ENCODE peak calls at places on chromosomes 5 and 9, in seven cellular contexts. E, Z, Q, U, R, F and C are unnamed samples. For H3K4me1, the result is how much of the 10 kb centered on the place peaks cover.

GRCh38 chr5:33781286-33781685 is 110.5 kb downstream of the ADAMTS12 start:
- DNase-seq in E (peak), Z (no peak), Q (no peak), U (no peak), R (no peak), F (no peak), C (no peak)

GRCh38 chr5:160905285-160905684 is 53.3 kb upstream of the ATP10B start:
- DNase-seq in E (peak), Z (no peak), Q (no peak), U (no peak), R (no peak), F (no peak), C (no peak)

GRCh38 chr5:147446528-147446927 is 63.3 kb downstream of the DPYSL3 start:
- DNase-seq in E (no peak), Z (no peak), Q (no peak), U (no peak), R (no peak), F (no peak), C (no peak)

GRCh38 chr9:33142531-33142930 is 24.6 kb downstream of the B4GALT1 start:
- DNase-seq in E (no peak), Z (no peak), Q (peak), U (no peak), R (no peak), F (no peak), C (no peak)

GRCh38 chr5:147479431-147479830 is 30.4 kb downstream of the DPYSL3 start:
- DNase-seq in E (no peak), Z (no peak), Q (no peak), U (no peak), R (no peak), F (peak), C (no peak)

GRCh38 chr9:94665606-94666005 is 26.3 kb upstream of the FBP1 start:
- DNase-seq in E (no peak), Z (no peak), Q (no peak), U (no peak), R (no peak), F (no peak), C (no peak)

GRCh38 chr9:78351816-78352215 is 54.9 kb downstream of the PSAT1 start:
- DNase-seq in E (no peak), Z (no peak), Q (no peak), U (no peak), R (no peak), F (no peak), C (no peak)

GRCh38 chr9:113296796-113297558 is 6.2 kb downstream of the RNF183 start:
- DNase-seq in E (no peak), Z (no peak), Q (no peak), U (no peak), R (no peak), F (no peak), C (no peak)

GRCh38 chr9:98381311-98382103 is 126.1 kb upstream of the TBC1D2 start:
- DNase-seq in E (no peak), Z (no peak), Q (no peak), U (no peak), R (no peak), F (no peak), C (no peak)

GRCh38 chr9:134759913-134760312 is 118.3 kb downstream of the COL5A1 start:
- DNase-seq in E (no peak), Z (no peak), Q (no peak), U (no peak), R (no peak), F (no peak), C (no peak)

GRCh38 chr5:175379867-175380266 is 64.1 kb downstream of the DRD1 start:
- DNase-seq in E (no peak), Z (no peak), Q (no peak), U (no peak), R (no peak), F (no peak), C (no peak)

GRCh38 chr5:169812786-169813185 is 167.5 kb downstream of the INSYN2B start:
- DNase-seq in E (no peak), Z (no peak), Q (no peak), U (no peak), R (no peak), F (no peak), C (no peak)

GRCh38 chr5:74864823-74865222 is 1.4 kb downstream of the FAM169A start:
- DNase-seq in E (no peak), Z (no peak), Q (no peak), U (no peak), R (no peak), F (no peak), C (peak)

GRCh38 chr9:99127372-99128132 is 22.6 kb downstream of the TGFBR1 start:
- DNase-seq in E (peak), Z (no peak), Q (no peak), U (no peak), R (no peak), F (no peak), C (peak)

GRCh38 chr9:68975644-68976043 is 38.3 kb downstream of the PRKACG start:
- DNase-seq in E (no peak), Z (no peak), Q (no peak), U (no peak), R (no peak), F (no peak), C (no peak)

DNA sequence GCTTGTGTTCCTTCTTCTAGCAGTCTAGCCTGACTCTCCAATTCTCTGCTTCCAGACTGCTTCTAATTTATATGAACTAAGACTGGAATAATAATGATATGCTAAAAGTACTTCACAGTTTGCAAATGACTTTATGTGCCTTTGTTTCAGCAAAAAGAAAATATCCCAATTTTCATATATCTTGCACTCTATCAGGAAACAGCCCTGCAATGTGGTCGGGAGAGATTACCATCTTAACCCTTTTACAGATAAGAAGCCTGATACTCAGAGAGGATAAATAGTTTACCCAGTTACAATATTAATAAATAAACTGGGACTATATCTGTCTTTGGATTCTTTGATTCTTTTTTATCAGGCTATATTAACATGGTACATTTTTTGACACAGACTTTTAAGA is 126.0 kb downstream of the CDC42SE2 start:
- DNase-seq in E (no peak), Z (no peak), Q (no peak), U (no peak), R (no peak), F (no peak), C (no peak)
- H3K4me1 ChIP-seq in E (under half), Z (under half), Q (under half), U (under half), R (under half), F (under half), C (under half)

GRCh38 chr9:89079421-89079820 is 88.2 kb downstream of the S1PR3 start:
- DNase-seq in E (no peak), Z (no peak), Q (no peak), U (no peak), R (no peak), F (no peak), C (no peak)

GRCh38 chr9:89078421-89078820 is 87.2 kb downstream of the S1PR3 start:
- DNase-seq in E (no peak), Z (no peak), Q (no peak), U (no peak), R (no peak), F (no peak), C (no peak)

GRCh38 chr9:89078860-89079259 is 87.6 kb downstream of the S1PR3 start:
- DNase-seq in E (no peak), Z (no peak), Q (no peak), U (no peak), R (no peak), F (no peak), C (peak)

GRCh38 chr9:89077519-89077918 is 86.3 kb downstream of the S1PR3 start:
- DNase-seq in E (no peak), Z (no peak), Q (no peak), U (no peak), R (peak), F (no peak), C (no peak)

DNA sequence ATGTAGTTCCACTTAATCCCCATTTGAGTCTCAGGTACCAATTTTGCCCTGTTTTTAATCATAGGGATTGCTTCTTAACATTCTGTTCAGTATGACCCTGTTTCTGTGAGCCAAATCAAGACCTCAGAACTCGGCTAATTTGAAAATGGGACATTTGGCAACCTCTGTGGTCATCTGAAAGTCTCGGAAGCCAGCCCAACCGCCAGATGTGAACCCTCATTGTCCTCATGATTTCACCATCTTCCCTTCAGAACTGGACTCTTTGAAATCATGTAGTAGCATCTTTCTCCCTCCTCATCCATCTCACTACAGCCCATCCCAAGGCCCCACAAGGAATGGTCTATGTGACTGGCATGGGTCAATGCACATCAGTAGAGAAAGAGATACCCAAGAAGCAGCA is 88.9 kb downstream of the S1PR3 start:
- DNase-seq in E (no peak), Z (no peak), Q (peak), U (peak), R (no peak), F (no peak), C (no peak)
- H3K27ac ChIP-seq in E (no peak), Z (no peak), Q (peak), U (no peak), R (no peak), F (no peak), C (no peak)

GRCh38 chr9:129184743-129185142 is 6.7 kb upstream of the IER5L start:
- DNase-seq in E (no peak), Z (no peak), Q (no peak), U (no peak), R (no peak), F (no peak), C (no peak)
- TF ChIP-seq CTCF in E (no peak), Z (no peak), Q (no peak), U (no peak), R (no peak), F (no peak), C (no peak)

GRCh38 chr9:83698976-83699585 is 8.7 kb downstream of the UBQLN1 start:
- DNase-seq in E (no peak), Z (no peak), Q (no peak), U (no peak), R (no peak), F (no peak), C (no peak)
- H3K4me1 ChIP-seq in E (under half), Z (under half), Q (under half), U (half or more), R (under half), F (under half), C (under half)